ENCODE peak calls at places on chromosomes 4 and X, in four cellular contexts. R is breast epithelium, G is SK-N-SH, J is endothelial cell of umbilical vein. F is an unnamed sample. For H3K4me1 and H3K36me3, the result is how much of the 10 kb centered on the place peaks cover.

GRCh38 chrX:50903387-50904027 is 7.0 kb upstream of the BMP15 start:
- DNase-seq in R (no peak), G (peak), J (peak), F (no peak)

GRCh38 chr4:69823481-69824186 is 36.3 kb downstream of the SULT1E1 start:
- DNase-seq in G (peak), J (peak), R (no peak), F (no peak)

GRCh38 chr4:156497486-156497885 is 474.1 kb downstream of the PDGFC start:
- DNase-seq in G (no peak), R (no peak), J (no peak), F (no peak)

GRCh38 chrX:107574054-107574683 is 54.1 kb upstream of the PRPS1 start:
- DNase-seq in R (no peak), G (no peak), J (no peak), F (no peak)

GRCh38 chrX:3160771-3161170 is 119.5 kb downstream of the ARSF start:
- DNase-seq in J (no peak), R (no peak), G (no peak), F (no peak)

GRCh38 chrX:151789179-151789800 is 54.7 kb downstream of the CNGA2 start:
- DNase-seq in J (peak), R (peak), G (no peak), F (peak)

GRCh38 chrX:3962511-3963350 is 249.3 kb upstream of the PRKX start:
- DNase-seq in G (peak), R (no peak), J (peak), F (no peak)

GRCh38 chr4:152052431-152053057 is 291.7 kb upstream of the GATB start:
- DNase-seq in J (no peak), G (no peak), R (no peak), F (no peak)

GRCh38 chr4:1417522-1418390 is 11.5 kb upstream of the NKX1-1 start:
- DNase-seq in R (peak), G (peak), J (no peak), F (peak)

GRCh38 chr4:6410078-6410477 is 62.3 kb downstream of the PPP2R2C start:
- DNase-seq in R (no peak), G (no peak), J (no peak), F (no peak)

GRCh38 chr4:141849367-141849766 is 213.0 kb downstream of the IL15 start:
- DNase-seq in G (no peak), J (no peak), R (no peak), F (no peak)

GRCh38 chr4:141853091-141853734 is 216.8 kb downstream of the IL15 start:
- DNase-seq in R (no peak), G (no peak), J (no peak), F (no peak)

GRCh38 chr4:141849778-141850177 is 213.4 kb downstream of the IL15 start:
- DNase-seq in R (no peak), J (no peak), G (no peak), F (no peak)

GRCh38 chr4:141845901-141846300 is 209.5 kb downstream of the IL15 start:
- DNase-seq in J (no peak), G (no peak), R (no peak), F (no peak)

DNA sequence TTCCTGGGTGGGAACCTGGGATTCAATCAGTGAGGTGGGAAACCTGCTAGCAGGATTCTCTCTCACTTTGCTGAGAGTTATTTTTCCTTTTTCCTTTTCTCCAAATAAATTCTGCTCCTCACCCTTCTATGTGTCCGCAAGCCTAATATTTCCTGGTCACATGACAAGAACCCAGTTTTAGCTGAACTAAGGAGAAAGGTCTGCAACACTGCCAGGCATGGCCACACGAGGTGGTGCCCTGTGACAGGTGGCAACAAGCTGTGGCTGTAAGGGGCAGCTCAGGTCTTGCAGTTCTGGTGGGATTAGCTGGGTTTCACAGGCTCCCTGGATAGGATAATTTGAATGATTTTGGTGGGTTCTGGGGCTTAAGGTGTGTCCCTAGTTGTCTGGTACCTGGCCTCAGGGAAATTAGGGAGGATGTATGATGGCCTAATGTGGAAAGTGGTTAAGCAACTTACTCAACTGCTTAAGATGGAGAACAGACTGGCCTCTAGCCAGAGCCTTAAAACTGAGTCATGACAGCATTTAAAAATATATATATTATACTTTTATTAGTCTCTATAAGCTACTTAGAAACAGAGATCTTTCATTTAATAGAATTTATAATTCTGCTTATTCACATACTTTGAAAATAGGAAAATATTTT is 215.0 kb downstream of the IL15 start:
- DNase-seq in G (no peak), R (no peak), J (no peak), F (no peak)
- H3K4me1 ChIP-seq in G (under half), R (under half), J (under half), F (under half)

GRCh38 chr4:139469216-139469615 is 15.3 kb downstream of the RAB33B start:
- DNase-seq in J (no peak), G (no peak), R (no peak), F (no peak)
- H3K36me3 ChIP-seq in J (under half), G (under half), R (under half), F (under half)

DNA sequence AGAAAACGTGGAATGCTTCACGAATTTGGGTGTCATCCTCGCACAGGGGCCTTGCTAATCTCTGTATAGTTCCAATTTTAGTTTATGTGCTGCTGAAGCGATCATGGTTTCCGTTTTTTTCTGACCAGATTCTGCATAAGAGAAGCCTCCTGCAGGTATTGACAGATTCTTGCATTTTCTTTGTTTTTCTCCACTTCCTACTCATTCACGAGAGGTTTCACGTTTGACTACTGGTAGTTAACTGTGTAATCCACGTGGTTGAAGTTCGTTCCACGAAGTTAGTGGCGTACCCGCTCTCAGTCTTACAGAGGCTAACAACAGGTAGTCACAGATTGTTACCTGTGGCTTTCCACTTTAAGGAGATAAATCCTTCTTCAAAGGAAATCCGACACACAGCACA is 12.1 kb upstream of the TRIML2 start:
- DNase-seq in J (no peak), R (no peak), G (no peak), F (no peak)
- TF ChIP-seq POLR2AphosphoS5 in J (no peak), R (no peak), G (no peak), F (no peak)

DNA sequence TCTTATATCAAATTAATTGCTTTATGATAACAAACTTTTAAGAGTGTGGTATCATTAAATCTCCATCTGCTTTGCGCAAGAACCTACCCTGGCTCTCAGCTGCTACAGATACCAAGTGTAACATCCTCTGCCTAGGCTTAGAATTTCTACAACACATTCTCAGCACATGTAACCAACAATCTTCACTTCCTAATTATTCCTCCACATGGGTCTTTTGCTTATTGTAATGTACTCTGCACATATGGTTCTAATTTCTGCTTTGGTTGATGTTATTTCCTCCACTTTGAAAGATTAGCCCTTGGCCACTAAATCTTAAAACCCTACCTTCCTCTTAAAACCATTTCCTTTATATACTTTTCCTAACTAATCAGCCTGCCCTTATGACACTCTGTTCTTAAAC is 242.4 kb downstream of the ARHGAP24 start:
- DNase-seq in R (no peak), G (no peak), J (no peak), F (no peak)
- H3K4me1 ChIP-seq in R (under half), G (under half), J (under half), F (under half)

GRCh38 chr4:184403384-184403781 is 71.0 kb downstream of the IRF2 start:
- DNase-seq in G (no peak), J (no peak), R (no peak), F (no peak)

GRCh38 chr4:184402239-184402638 is 72.1 kb downstream of the IRF2 start:
- DNase-seq in G (no peak), R (no peak), J (no peak), F (no peak)

GRCh38 chr4:184402740-184403383 is 71.5 kb downstream of the IRF2 start:
- DNase-seq in J (no peak), G (peak), R (no peak), F (no peak)

GRCh38 chr4:184401397-184402171 is 72.8 kb downstream of the IRF2 start:
- DNase-seq in R (no peak), J (peak), G (no peak), F (no peak)

DNA sequence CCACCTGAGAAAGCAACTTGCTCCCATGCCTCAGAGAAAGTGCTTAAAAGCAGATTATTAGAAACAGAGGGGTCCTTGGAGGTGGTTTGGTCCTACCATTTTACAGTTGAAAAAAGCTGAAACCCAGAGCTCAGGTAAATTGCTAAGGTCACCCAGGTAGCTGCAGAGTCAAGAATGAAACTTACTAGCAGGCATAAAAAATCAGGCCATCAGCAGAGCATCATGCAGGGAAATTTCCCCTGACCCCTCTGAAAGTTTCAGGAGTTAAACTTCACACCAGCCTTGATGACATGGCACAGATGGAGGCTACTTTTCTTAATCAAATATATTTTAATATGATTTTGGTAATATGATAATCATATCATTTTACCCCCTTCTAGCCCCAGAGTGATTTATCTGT is 70.3 kb downstream of the IRF2 start:
- DNase-seq in G (no peak), J (no peak), R (no peak), F (no peak)
- H3K36me3 ChIP-seq in G (under half), J (under half), R (under half), F (under half)

GRCh38 chrX:14073561-14073960 is 43.9 kb upstream of the GEMIN8 start:
- DNase-seq in R (no peak), G (no peak), J (no peak), F (no peak)
- TF ChIP-seq POLR2AphosphoS5 in R (no peak), G (no peak), J (no peak), F (no peak)

GRCh38 chrX:42220083-42220482 is 296.7 kb upstream of the CASK start:
- DNase-seq in G (no peak), J (no peak), R (no peak), F (no peak)

GRCh38 chrX:42220722-42221121 is 297.4 kb upstream of the CASK start:
- DNase-seq in J (no peak), G (no peak), R (no peak), F (no peak)

DNA sequence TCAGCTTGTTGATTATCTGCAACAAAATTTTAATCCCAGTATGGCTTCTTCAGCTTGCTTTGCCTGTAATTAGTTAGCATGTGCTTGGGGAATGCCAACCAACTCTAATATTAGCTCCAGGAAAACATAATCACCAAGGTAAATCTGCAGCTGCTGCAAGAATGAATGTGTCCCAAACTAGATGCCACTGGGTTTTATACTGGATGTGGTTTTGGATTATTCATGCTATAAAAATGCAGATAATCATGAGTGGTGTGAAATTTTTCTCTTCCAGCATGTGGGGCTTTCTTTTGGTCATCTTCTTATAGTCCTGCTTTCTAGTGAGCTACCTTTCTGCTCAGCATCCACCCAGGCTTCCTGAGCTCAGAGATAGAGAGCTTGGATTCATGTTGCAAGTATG is 295.9 kb upstream of the CASK start:
- DNase-seq in G (no peak), J (no peak), R (no peak), F (no peak)
- H3K4me1 ChIP-seq in G (under half), J (under half), R (under half), F (under half)

GRCh38 chrX:10450229-10450958 is 170.0 kb downstream of the MID1 start:
- DNase-seq in G (no peak), R (no peak), J (peak), F (no peak)
- H3K36me3 ChIP-seq in G (under half), R (under half), J (under half), F (under half)

GRCh38 chr4:2794707-2795557 is 2.0 kb downstream of the SH3BP2 start:
- DNase-seq in G (no peak), R (peak), J (peak), F (peak)
- TF ChIP-seq POLR2AphosphoS5 in G (no peak), R (no peak), J (peak), F (peak)

F was measured in sigmoid colon.